ENCODE peak calls at places on chromosomes 1 and 21, in four cellular contexts. K, L, U and M are unnamed samples.

GRCh38 chr1:93442276-93442675 is 5.6 kb upstream of the FNBP1L start:
- DNase-seq in K (peak; percentile 73), L (no peak), U (no peak), M (no peak)

GRCh38 chr1:28246427-28246832 is 10.5 kb downstream of the ATP5IF1 start:
- DNase-seq in K (no peak), L (peak; percentile 78), U (no peak), M (peak; percentile 67)

GRCh38 chr1:14968251-14968812 is 185.2 kb upstream of the TMEM51 start:
- DNase-seq in K (no peak), L (no peak), U (no peak), M (no peak)

GRCh38 chr1:192766876-192767275 is 42.0 kb upstream of the RGS2 start:
- DNase-seq in K (no peak), L (no peak), U (no peak), M (no peak)

GRCh38 chr1:47175227-47175934 is 14.5 kb downstream of the PDZK1IP1 start:
- DNase-seq in K (peak; percentile 82), L (peak; percentile 64), U (peak; percentile 56), M (no peak)

GRCh38 chr1:40454873-40455272 is 4.6 kb downstream of the ZFP69B start:
- DNase-seq in K (no peak), L (no peak), U (no peak), M (no peak)

GRCh38 chr1:88936760-88937342 is 45.5 kb upstream of the GTF2B start:
- DNase-seq in K (no peak), L (no peak), U (no peak), M (no peak)

GRCh38 chr1:41102208-41102607 is 80.7 kb upstream of the SLFNL1 start:
- DNase-seq in K (no peak), L (no peak), U (no peak), M (no peak)

GRCh38 chr1:44262414-44262813 is 49.1 kb downstream of the DMAP1 start:
- DNase-seq in K (no peak), L (no peak), U (no peak), M (no peak)

GRCh38 chr1:195754874-195755273 is 853.4 kb downstream of the KCNT2 start:
- DNase-seq in K (peak; percentile 9), L (no peak), U (no peak), M (no peak)

GRCh38 chr1:202230939-202231645 is 37.5 kb downstream of the LGR6 start:
- DNase-seq in K (no peak), L (no peak), U (no peak), M (no peak)

GRCh38 chr1:96945509-96946084 is 224.0 kb downstream of the PTBP2 start:
- DNase-seq in K (no peak), L (no peak), U (no peak), M (no peak)

GRCh38 chr1:46410156-46411009 is 16.3 kb downstream of the FAAH start:
- DNase-seq in K (no peak), L (no peak), U (no peak), M (no peak)

GRCh38 chr1:185769136-185769535 is 34.9 kb downstream of the HMCN1 start:
- DNase-seq in K (no peak), L (no peak), U (no peak), M (no peak)

GRCh38 chr1:30673395-30673794 is 50.0 kb downstream of the MATN1 start:
- DNase-seq in K (no peak), L (no peak), U (no peak), M (no peak)

GRCh38 chr1:156801409-156802121 is 15.1 kb downstream of the SH2D2A start:
- DNase-seq in K (no peak), L (no peak), U (no peak), M (no peak)

GRCh38 chr1:213984387-213985180 is 3.2 kb upstream of the PROX1 start:
- DNase-seq in K (no peak), L (no peak), U (no peak), M (no peak)

GRCh38 chr1:236345728-236346127 is 48.4 kb upstream of the EDARADD start:
- DNase-seq in K (peak; percentile 50), L (peak; percentile 13), U (no peak), M (no peak)

GRCh38 chr1:29984107-29984506 is 739.3 kb downstream of the MATN1 start:
- DNase-seq in K (no peak), L (no peak), U (no peak), M (no peak)

GRCh38 chr1:82874041-82874440 is 1073.3 kb downstream of the ADGRL2 start:
- DNase-seq in K (no peak), L (no peak), U (no peak), M (no peak)

GRCh38 chr1:19204665-19205266 is 5.3 kb downstream of the UBR4 start:
- DNase-seq in K (no peak), L (no peak), U (no peak), M (no peak)

GRCh38 chr1:205199090-205199930 is 12.2 kb downstream of the DSTYK start:
- DNase-seq in K (peak; percentile 66), L (no peak), U (no peak), M (no peak)

GRCh38 chr1:70737125-70737524 is 310.5 kb downstream of the PTGER3 start:
- DNase-seq in K (peak; percentile 32), L (no peak), U (no peak), M (no peak)

GRCh38 chr1:94125551-94126514 is 4.9 kb upstream of the ABCA4 start:
- DNase-seq in K (no peak), L (peak; percentile 96), U (no peak), M (no peak)

GRCh38 chr1:177645491-177645890 is 324.4 kb downstream of the SEC16B start:
- DNase-seq in K (no peak), L (no peak), U (no peak), M (no peak)

GRCh38 chr1:17212487-17213121 is 7.7 kb downstream of the PADI1 start:
- DNase-seq in K (no peak), L (no peak), U (no peak), M (no peak)

GRCh38 chr1:180530501-180530900 is 28.1 kb upstream of the ACBD6 start:
- DNase-seq in K (no peak), L (peak; percentile 39), U (no peak), M (no peak)

GRCh38 chr1:151210830-151211229 is 12.5 kb downstream of the PIP5K1A start:
- DNase-seq in K (no peak), L (no peak), U (no peak), M (no peak)
- TF ChIP-seq SRF in K (no peak), L (no peak), U (no peak), M (no peak)

DNA sequence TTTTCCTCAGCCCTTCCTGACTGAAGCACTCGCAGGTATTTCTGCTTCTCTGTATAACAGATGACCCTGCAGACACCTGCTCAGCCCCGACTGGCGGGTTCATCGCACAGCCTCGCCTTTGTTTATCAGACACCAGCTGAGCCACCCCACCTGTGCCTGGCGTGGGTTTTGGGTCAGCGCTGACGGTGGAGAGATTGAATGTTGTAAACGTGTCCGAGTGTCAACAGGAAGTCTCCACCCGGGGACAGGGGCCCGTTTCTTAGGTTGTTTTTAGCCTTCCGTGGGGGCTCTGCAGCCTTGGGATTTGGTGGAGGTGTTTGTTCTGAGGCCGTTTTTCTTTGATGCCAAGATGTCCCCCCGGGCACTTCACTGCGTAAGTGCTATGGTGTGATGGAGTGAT is 60.1 kb downstream of the COL18A1 start:
- DNase-seq in K (no peak), L (no peak), U (no peak), M (no peak)
- TF ChIP-seq SRF in K (no peak), L (no peak), U (no peak), M (no peak)

GRCh38 chr1:226425004-226425378 is 17.1 kb upstream of the PARP1 start:
- DNase-seq in K (no peak), L (no peak), U (no peak), M (no peak)
- TF ChIP-seq SRF in K (no peak), L (no peak), U (no peak), M (no peak)

DNA sequence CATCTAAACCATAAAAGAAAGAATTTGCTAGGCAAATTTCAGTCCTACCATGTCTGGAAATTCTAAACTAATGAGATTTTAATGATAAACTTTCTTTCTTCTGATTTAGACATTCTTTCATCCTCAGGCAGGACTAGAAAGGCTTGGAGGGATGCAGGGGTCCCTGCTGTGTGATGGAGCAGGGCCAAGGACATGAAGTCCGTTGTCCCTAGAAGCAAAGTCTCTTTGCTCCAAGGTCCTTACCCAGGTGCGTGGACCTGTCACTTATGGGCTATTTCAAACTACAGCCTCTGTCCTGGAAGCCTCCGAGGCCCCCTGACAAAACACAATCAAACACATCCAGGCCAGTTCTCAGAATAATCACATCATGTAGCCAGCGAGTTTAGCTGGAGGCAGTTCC is 26.6 kb downstream of the URB1 start:
- DNase-seq in K (no peak), L (no peak), U (no peak), M (no peak)
- TF ChIP-seq SRF in K (no peak), L (no peak), U (no peak), M (no peak)

GRCh38 chr1:245751671-245752070 is 596.9 kb downstream of the KIF26B start:
- DNase-seq in K (no peak), L (no peak), U (no peak), M (no peak)
- TF ChIP-seq SRF in K (no peak), L (no peak), U (no peak), M (no peak)

GRCh38 chr1:183699643-183700160 is 46.6 kb upstream of the APOBEC4 start:
- DNase-seq in K (no peak), L (peak; percentile 99), U (no peak), M (no peak)
- TF ChIP-seq SRF in K (no peak), L (no peak), U (no peak), M (no peak)